ENCODE peak calls at places on chromosomes 5 and 9, in nine cellular contexts. P, X, Y, G, A, N, Z, B and L are unnamed samples.

GRCh38 chr5:116237917-116238502 is 153.2 kb downstream of the COMMD10 start:
- DNase-seq in P (no peak), X (peak; percentile 25), Y (no peak), G (no peak), A (no peak), N (no peak), Z (no peak), B (no peak), L (peak; percentile 14)

GRCh38 chr5:32476891-32477290 is 32.4 kb upstream of the ZFR start:
- DNase-seq in P (no peak), X (no peak), Y (no peak), G (no peak), A (no peak), N (no peak), Z (no peak), B (no peak), L (no peak)

GRCh38 chr9:128397831-128398230 is 22.8 kb upstream of the CERCAM start:
- DNase-seq in P (no peak), X (no peak), Y (no peak), G (no peak), A (no peak), N (no peak), Z (no peak), B (no peak), L (no peak)

GRCh38 chr9:112905084-112905483 is 14.4 kb upstream of the SLC46A2 start:
- DNase-seq in P (no peak), X (peak; percentile 21), Y (no peak), G (no peak), A (peak; percentile 73), N (no peak), Z (no peak), B (no peak), L (no peak)

GRCh38 chr9:93663877-93664548 is 87.6 kb downstream of the PHF2 start:
- DNase-seq in P (no peak), X (no peak), Y (no peak), G (peak; percentile 46), A (no peak), N (no peak), Z (peak; percentile 35), B (no peak), L (no peak)

GRCh38 chr9:81146684-81147337 is 542.5 kb downstream of the TLE1 start:
- DNase-seq in P (no peak), X (peak; percentile 33), Y (no peak), G (no peak), A (no peak), N (no peak), Z (no peak), B (no peak), L (peak; percentile 80)

GRCh38 chr5:90093931-90094485 is 315.5 kb downstream of the CETN3 start:
- DNase-seq in P (no peak), X (peak; percentile 71), Y (no peak), G (no peak), A (no peak), N (no peak), Z (no peak), B (no peak), L (peak; percentile 93)

GRCh38 chr5:58887721-58888409 is 305.0 kb downstream of the RAB3C start:
- DNase-seq in P (no peak), X (peak; percentile 47), Y (peak; percentile 57), G (no peak), A (no peak), N (no peak), Z (peak; percentile 82), B (peak; percentile 48), L (no peak)

GRCh38 chr5:81021486-81021885 is 61.3 kb downstream of the RASGRF2 start:
- DNase-seq in P (no peak), X (peak; percentile 22), Y (no peak), G (no peak), A (no peak), N (no peak), Z (no peak), B (no peak), L (no peak)

GRCh38 chr9:82231411-82231810 is 242.8 kb downstream of the SPATA31D1 start:
- DNase-seq in P (no peak), X (no peak), Y (no peak), G (no peak), A (no peak), N (no peak), Z (no peak), B (no peak), L (no peak)

GRCh38 chr9:126293522-126293889 is 33.1 kb upstream of the MVB12B start:
- DNase-seq in P (no peak), X (no peak), Y (no peak), G (no peak), A (no peak), N (peak; percentile 20), Z (no peak), B (no peak), L (no peak)
- TF ChIP-seq CTCF in P (no peak), X (peak; percentile 21), Y (peak; percentile 18), G (peak; percentile 13), A (peak; percentile 38), N (peak; percentile 32), Z (no peak), B (no peak), L (peak; percentile 10)

GRCh38 chr9:114186793-114187289 is 31.5 kb downstream of the COL27A1 start:
- DNase-seq in P (no peak), X (no peak), Y (no peak), G (no peak), A (no peak), N (no peak), Z (no peak), B (no peak), L (no peak)
- TF ChIP-seq CTCF in P (no peak), X (peak; percentile 12), Y (no peak), G (no peak), A (no peak), N (no peak), Z (no peak), B (no peak), L (no peak)

DNA sequence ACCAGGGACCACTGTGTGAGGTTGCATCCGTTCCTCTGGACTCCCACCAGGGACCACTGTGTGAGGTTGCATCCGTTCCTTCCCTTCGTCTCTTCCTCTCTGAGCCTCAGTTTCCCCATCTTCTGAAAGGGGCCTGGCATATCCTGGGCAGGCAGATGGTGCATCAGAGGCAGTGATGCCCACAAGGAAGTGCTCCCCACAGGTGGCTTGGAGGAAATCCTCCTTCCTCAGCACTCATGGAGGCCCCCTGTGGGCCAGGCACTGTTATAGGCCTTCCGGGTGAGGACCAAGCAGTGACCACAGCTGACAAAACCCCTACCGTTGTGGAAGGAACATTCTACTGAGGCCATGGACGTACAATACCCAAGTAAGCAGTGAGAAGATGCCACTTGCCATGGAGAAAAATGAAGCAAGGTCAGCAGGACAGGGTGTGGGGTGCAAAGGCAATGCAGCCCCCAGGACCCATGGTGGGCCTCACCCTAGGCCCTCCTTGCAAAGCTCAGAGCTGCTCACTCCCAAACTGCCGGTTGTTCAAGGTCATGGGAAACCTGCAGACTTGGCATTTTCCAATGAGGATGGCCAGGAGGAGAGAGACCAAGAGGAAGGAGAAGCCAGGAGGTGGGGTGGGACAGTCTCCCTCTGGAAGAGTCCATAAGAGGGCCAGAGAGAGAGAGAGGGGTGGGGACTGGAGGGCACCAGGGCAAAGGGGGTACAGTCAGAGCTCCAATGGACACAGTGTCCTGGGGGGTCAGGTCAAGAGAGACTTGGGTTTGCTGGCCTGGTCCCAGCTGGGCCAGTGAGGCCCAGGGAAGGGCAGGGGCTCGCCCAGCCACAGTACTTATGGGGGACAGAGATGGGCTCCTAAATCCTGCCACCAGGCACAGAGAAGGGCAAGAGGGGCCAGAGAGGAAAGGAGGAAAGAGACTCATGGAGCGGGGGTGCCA is 51.1 kb downstream of the C9orf50 start:
- DNase-seq in P (peak; percentile 52), X (peak; percentile 63), Y (no peak), G (no peak), A (peak; percentile 57), N (no peak), Z (no peak), B (no peak), L (no peak)
- TF ChIP-seq CTCF in P (peak; percentile 67), X (peak; percentile 57), Y (peak; percentile 43), G (peak; percentile 25), A (peak; percentile 56), N (peak; percentile 36), Z (peak; percentile 26), B (peak; percentile 43), L (peak; percentile 9)

DNA sequence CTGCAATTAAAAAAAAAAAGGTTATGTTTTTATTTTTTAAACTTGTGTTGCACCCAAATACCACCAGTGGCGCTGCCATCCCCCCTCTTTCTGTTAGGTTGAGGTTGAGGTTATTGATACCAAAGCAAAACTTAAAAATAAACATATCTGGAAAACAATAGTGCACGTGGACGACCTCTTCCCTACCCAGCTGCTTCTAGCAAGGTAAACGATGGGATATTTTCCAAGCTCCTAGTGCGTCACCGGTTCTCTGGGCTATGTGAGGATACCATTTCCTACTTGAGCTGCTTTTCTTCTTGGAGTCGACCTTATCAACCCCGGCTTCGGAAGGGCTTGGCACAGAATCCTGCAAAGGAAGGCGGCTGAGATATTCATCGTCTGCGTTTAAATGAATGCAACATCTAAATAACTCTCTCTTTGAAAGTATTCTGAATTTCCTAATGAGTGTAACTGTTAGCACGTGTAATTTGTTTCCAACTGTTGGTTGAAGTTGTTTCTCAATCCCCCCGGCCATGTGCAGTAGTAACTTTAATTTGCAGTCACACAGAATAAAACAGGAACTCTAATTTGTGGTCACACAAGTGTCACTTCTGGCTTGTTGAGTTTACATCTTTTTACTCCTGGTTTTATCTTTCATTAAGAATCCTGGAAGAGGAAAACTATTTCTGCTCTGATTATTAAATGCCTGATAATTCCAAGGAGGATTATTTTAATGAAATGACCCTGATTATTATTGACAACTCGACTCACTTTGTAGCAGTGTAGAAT is 993 bp downstream of the SCAMP1 start:
- DNase-seq in P (peak; percentile 48), X (peak; percentile 63), Y (peak; percentile 18), G (no peak), A (peak; percentile 70), N (no peak), Z (no peak), B (peak; percentile 26), L (peak; percentile 67)
- TF ChIP-seq CTCF in P (peak; percentile 47), X (peak; percentile 49), Y (no peak), G (peak; percentile 35), A (peak; percentile 31), N (peak; percentile 17), Z (peak; percentile 7), B (no peak), L (peak; percentile 20)

DNA sequence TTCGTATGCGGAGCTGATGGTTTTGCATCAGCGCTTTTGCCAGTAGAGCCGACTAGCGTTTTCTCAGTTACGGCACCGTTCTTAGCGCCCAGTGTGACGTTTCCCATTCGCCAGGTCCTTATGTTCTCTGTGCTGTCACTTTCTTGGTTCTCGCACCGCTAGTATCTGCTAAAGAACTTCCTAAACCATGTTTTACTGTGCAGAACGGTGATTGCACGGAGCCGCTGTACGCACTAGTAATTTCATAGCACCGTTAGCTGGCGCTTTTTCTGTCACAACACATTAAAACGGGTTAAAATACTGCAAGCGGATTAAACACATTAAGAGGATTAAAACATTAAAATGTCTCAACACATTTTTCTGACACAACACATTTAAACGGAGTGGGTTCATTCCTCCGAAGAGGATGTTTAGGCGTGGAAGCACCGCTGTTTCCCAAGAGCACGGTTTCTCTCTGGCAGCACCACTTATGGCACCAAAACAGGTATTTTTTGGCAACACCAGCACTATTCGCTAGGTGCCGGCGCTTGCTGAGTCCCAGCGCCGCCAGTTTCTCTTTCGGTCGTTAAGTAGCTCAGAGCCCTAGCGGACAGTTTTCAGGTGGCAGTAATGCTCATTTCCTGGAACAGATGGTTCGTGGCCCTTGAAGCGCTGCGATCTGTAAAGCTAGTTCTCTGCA is 20.4 kb downstream of the ANXA2R start:
- DNase-seq in P (peak; percentile 80), X (peak; percentile 92), Y (peak; percentile 40), G (peak; percentile 77), A (peak; percentile 71), N (peak; percentile 93), Z (peak; percentile 78), B (no peak), L (peak; percentile 89)
- TF ChIP-seq CTCF in P (peak; percentile 61), X (peak; percentile 67), Y (peak; percentile 56), G (peak; percentile 50), A (peak; percentile 45), N (peak; percentile 75), Z (peak; percentile 47), B (peak; percentile 20), L (peak; percentile 71)